ENCODE peak calls at places on chromosomes 11 and 22, in five cellular contexts. R is hepatocyte, H is adipocyte, I is tibial artery, V is uterus. G is an unnamed sample.

GRCh38 chr11:57214087-57214395 is 23.0 kb downstream of the APLNR start:
- DNase-seq in H (peak; percentile 30), V (no peak), R (peak; percentile 17), I (no peak), G (no peak)

GRCh38 chr11:111700186-111700585 is 66.0 kb downstream of the PPP2R1B start:
- DNase-seq in V (no peak), H (no peak), R (no peak), I (no peak), G (no peak)

GRCh38 chr11:74397531-74398243 is 546 bp downstream of the PGM2L1 start:
- DNase-seq in I (peak; percentile 23), V (no peak), R (peak; percentile 59), H (peak; percentile 53), G (peak; percentile 75)

GRCh38 chr11:98657711-98658110 is 363.0 kb upstream of the CNTN5 start:
- DNase-seq in I (no peak), V (no peak), H (no peak), R (no peak), G (no peak)

GRCh38 chr11:94457118-94458029 is 36.3 kb downstream of the MRE11 start:
- DNase-seq in H (no peak), V (no peak), R (no peak), I (no peak), G (peak; percentile 46)

GRCh38 chr11:6285019-6285418 is 25.4 kb downstream of the CCKBR start:
- DNase-seq in V (no peak), H (no peak), R (no peak), I (no peak), G (no peak)

GRCh38 chr22:43439368-43440102 is 27.7 kb downstream of the MPPED1 start:
- DNase-seq in I (no peak), R (no peak), V (no peak), H (no peak), G (no peak)

GRCh38 chr11:83725161-83725560 is 439.0 kb upstream of the CCDC90B start:
- DNase-seq in H (no peak), V (no peak), R (no peak), I (no peak), G (no peak)

GRCh38 chr11:13339196-13340153 is 61.9 kb downstream of the BMAL1 start:
- DNase-seq in V (no peak), H (peak; percentile 75), R (peak; percentile 31), I (no peak), G (peak; percentile 83)

GRCh38 chr22:19763141-19764049 is 2.8 kb downstream of the TBX1 start:
- DNase-seq in H (no peak), V (no peak), I (no peak), R (no peak), G (no peak)

GRCh38 chr11:17015639-17016125 is 1.5 kb upstream of the PLEKHA7 start:
- DNase-seq in R (no peak), I (no peak), V (no peak), H (no peak), G (no peak)
- H3K27me3 ChIP-seq in R (peaks cover 2% of the 10 kb centered on the region), I (no peaks in the 10 kb centered on the region), V (no peaks in the 10 kb centered on the region), H (peaks cover 11% of the 10 kb centered on the region), G (peaks cover 23% of the 10 kb centered on the region)

GRCh38 chr22:36795633-36796032 is 19.7 kb upstream of the IFT27 start:
- DNase-seq in V (no peak), R (no peak), I (no peak), H (no peak), G (no peak)
- H3K27me3 ChIP-seq in V (no peaks in the 10 kb centered on the region), R (peaks cover 8% of the 10 kb centered on the region), I (peaks cover 58% of the 10 kb centered on the region), H (peaks cover 62% of the 10 kb centered on the region), G (peaks cover 3% of the 10 kb centered on the region)

DNA sequence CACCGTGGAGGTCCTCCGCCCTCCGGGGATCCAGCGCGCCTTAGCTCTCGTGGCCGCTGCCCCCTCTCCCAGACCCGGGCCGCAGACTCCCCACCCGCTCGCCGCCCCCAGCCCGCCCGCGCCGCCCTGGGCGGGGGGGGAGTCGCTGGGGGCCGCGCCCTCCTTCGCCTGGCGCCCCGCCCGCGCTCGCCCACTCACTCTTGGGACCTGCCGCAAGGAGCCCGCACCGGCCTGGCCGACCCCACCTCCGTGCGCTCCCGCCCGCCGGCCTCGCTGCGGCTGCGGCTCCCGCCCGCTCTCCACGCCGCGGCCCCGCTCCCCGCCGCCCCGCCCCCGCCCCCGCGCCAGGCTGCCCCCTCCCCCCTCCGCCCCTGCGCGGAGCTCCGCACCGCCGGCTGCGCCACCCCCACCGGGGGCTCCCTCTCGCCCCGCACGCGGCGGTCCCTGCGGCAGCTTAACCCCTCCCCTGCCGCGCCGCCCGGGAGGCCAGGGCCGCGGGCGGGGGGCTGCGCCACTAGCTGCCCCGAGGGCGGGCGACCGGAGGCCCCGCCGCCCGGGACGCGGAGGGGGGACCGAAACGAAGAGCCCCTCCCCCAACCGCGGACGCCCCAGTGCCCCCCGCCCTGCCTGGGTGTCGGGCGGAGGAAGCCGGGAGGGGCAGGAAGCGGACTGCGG is 739 bp upstream of the RASGRP2 start:
- DNase-seq in V (peak; percentile 26), I (no peak), R (no peak), H (peak; percentile 26), G (no peak)
- H3K27me3 ChIP-seq in V (no peaks in the 10 kb centered on the region), I (no peaks in the 10 kb centered on the region), R (peaks cover 61% of the 10 kb centered on the region), H (peaks cover 37% of the 10 kb centered on the region), G (peaks cover 18% of the 10 kb centered on the region)

GRCh38 chr11:79437274-79437980 is 3.4 kb downstream of the TENM4 start:
- DNase-seq in V (peak; percentile 55), H (peak; percentile 69), I (peak; percentile 47), R (peak; percentile 80), G (peak; percentile 63)

GRCh38 chr11:79439430-79439892 is 1.4 kb downstream of the TENM4 start:
- DNase-seq in R (peak; percentile 27), V (no peak), H (peak; percentile 15), I (no peak), G (peak; percentile 44)

GRCh38 chr11:79439893-79440450 is 858 bp downstream of the TENM4 start:
- DNase-seq in I (peak; percentile 24), R (peak; percentile 62), H (peak; percentile 40), V (peak; percentile 23), G (peak; percentile 40)

GRCh38 chr11:79437981-79438630 is 2.7 kb downstream of the TENM4 start:
- DNase-seq in H (peak; percentile 34), I (peak; percentile 33), V (peak; percentile 17), R (peak; percentile 21), G (peak; percentile 81)

DNA sequence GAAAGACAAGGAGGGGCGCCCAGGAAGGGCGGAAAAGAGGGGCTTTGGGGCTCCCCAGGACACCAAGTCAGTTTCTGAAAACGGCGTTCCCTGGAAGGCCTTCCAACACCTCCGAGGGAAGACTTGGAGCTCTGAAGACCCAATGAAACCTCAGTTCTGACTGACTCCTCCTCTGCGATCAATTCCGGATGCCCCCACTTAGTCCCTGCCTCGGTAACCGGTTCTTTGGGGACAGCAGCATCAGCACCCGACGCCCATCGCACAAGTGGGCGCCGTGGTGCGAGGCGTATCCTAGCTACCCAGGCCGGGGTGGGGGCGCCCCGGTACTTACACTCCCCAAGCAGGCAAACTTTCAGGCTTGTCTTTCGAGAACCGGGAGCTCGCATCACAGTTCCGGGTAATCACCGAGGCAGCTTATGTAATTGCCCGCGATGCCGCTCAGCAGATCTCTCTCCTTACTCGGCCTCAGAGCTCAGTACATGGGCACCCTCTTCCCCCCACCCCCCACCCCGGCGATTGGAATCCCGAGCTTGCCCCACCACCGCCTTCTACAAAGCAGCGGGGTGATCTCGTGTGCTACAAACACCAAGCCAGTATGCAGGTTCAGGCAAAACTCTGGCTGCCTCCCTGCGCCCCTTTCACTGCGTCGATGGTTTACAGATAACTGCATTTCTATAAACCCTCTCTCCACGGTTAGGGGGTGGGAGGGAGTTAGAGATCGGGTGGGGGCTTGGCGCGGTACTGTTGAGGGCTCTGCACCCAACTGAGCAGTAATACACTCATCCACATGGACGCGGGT is 2.0 kb downstream of the TENM4 start:
- DNase-seq in V (peak; percentile 18), I (peak; percentile 41), H (peak; percentile 43), R (peak; percentile 61), G (peak; percentile 51)
- H3K27me3 ChIP-seq in V (peaks cover 13% of the 10 kb centered on the region), I (no peaks in the 10 kb centered on the region), H (peaks cover 1% of the 10 kb centered on the region), R (peaks cover 49% of the 10 kb centered on the region), G (no peaks in the 10 kb centered on the region)

GRCh38 chr11:128508785-128509518 is 78.4 kb downstream of the ETS1 start:
- DNase-seq in H (peak; percentile 70), V (no peak), R (no peak), I (no peak), G (peak; percentile 34)

GRCh38 chr11:128512478-128513127 is 74.8 kb downstream of the ETS1 start:
- DNase-seq in V (no peak), I (no peak), R (no peak), H (no peak), G (no peak)

GRCh38 chr11:128507936-128508335 is 79.4 kb downstream of the ETS1 start:
- DNase-seq in V (no peak), I (no peak), H (no peak), R (no peak), G (no peak)

GRCh38 chr11:128511712-128512111 is 75.6 kb downstream of the ETS1 start:
- DNase-seq in H (no peak), R (no peak), V (no peak), I (no peak), G (no peak)

GRCh38 chr11:128509990-128510389 is 77.4 kb downstream of the ETS1 start:
- DNase-seq in V (no peak), I (no peak), R (no peak), H (peak; percentile 49), G (peak; percentile 43)
- H3K27me3 ChIP-seq in V (no peaks in the 10 kb centered on the region), I (no peaks in the 10 kb centered on the region), R (no peaks in the 10 kb centered on the region), H (no peaks in the 10 kb centered on the region), G (no peaks in the 10 kb centered on the region)

DNA sequence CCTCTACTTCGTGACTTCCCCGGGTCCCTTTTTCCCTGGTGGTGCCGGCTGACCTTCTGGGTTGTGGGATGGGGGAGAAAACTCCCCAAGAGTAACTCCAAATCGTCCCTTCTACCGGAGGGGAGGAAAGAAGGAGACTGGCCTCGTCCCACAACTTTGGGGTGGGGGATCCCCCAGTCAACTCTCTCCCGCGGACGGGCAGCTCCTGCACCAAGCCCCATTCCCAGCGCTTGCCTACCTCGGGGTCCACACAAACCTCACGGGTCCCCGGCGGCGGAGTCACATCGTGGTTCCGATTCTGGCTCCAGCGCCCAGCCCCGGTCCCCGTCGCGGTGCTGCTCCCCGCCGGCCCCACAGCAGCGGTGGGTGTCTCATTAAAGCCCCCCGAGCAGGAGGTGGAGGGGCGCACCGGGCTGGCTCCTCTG is 317 bp downstream of the BDNF start:
- DNase-seq in H (peak; percentile 48), V (no peak), R (no peak), I (no peak), G (no peak)
- H3K27me3 ChIP-seq in H (no peaks in the 10 kb centered on the region), V (peaks cover 27% of the 10 kb centered on the region), R (peaks cover 25% of the 10 kb centered on the region), I (peaks cover 5% of the 10 kb centered on the region), G (peaks cover 7% of the 10 kb centered on the region)

GRCh38 chr11:128687321-128687720 is 6.6 kb upstream of the FLI1 start:
- DNase-seq in H (no peak), V (no peak), R (no peak), I (no peak), G (no peak)
- H3K27me3 ChIP-seq in H (peaks cover 60% of the 10 kb centered on the region), V (peaks cover 40% of the 10 kb centered on the region), R (peaks cover 99% of the 10 kb centered on the region), I (peaks cover 81% of the 10 kb centered on the region), G (peaks cover 40% of the 10 kb centered on the region)

G was measured in mammary epithelial cell.